ENCODE peak calls at places on chromosomes 4 and X, in ten cellular contexts. One of them, this sample, is unnamed.

GRCh38 chr4:48133668-48134444 is at the start of gene TXK:
- DNase-seq in head of caudate nucleus: no peak
- DNase-seq in mesenchymal stem cell: no peak
- DNase-seq in stimulated activated CD4-positive, alpha-beta T cell treated with anti-CD3 and anti-CD28 coated beads, Interleukin-2, amount 100 ng/mL, for 48 hours: no peak
- DNase-seq in HFF-Myc: no peak
- DNase-seq in HTR-8/SVneo: no peak
- DNase-seq in cardiac muscle cell: peak; percentile 27
- DNase-seq in globus pallidus: no peak
- DNase-seq in RCC 7860: no peak
- DNase-seq in GM03348: no peak
- DNase-seq in this sample: no peak

GRCh38 chr4:7805533-7806079 is 134.1 kb downstream of the AFAP1 start:
- DNase-seq in stimulated activated CD4-positive, alpha-beta T cell treated with anti-CD3 and anti-CD28 coated beads, Interleukin-2, amount 100 ng/mL, for 48 hours: no peak
- DNase-seq in cardiac muscle cell: peak; percentile 98
- DNase-seq in GM03348: peak; percentile 77
- DNase-seq in RCC 7860: peak; percentile 83
- DNase-seq in head of caudate nucleus: no peak
- DNase-seq in mesenchymal stem cell: peak; percentile 67
- DNase-seq in HFF-Myc: no peak
- DNase-seq in HTR-8/SVneo: peak; percentile 88
- DNase-seq in globus pallidus: no peak
- DNase-seq in this sample: peak; percentile 88

GRCh38 chr4:132818091-132818490 is 331.0 kb upstream of the PCDH10 start:
- DNase-seq in RCC 7860: no peak
- DNase-seq in cardiac muscle cell: no peak
- DNase-seq in GM03348: no peak
- DNase-seq in stimulated activated CD4-positive, alpha-beta T cell treated with anti-CD3 and anti-CD28 coated beads, Interleukin-2, amount 100 ng/mL, for 48 hours: no peak
- DNase-seq in globus pallidus: no peak
- DNase-seq in head of caudate nucleus: no peak
- DNase-seq in HFF-Myc: no peak
- DNase-seq in HTR-8/SVneo: no peak
- DNase-seq in mesenchymal stem cell: peak; percentile 54
- DNase-seq in this sample: no peak

GRCh38 chr4:19494958-19495357 is 756.7 kb upstream of the SLIT2 start:
- DNase-seq in globus pallidus: no peak
- DNase-seq in mesenchymal stem cell: no peak
- DNase-seq in stimulated activated CD4-positive, alpha-beta T cell treated with anti-CD3 and anti-CD28 coated beads, Interleukin-2, amount 100 ng/mL, for 48 hours: no peak
- DNase-seq in GM03348: peak; percentile 9
- DNase-seq in HFF-Myc: no peak
- DNase-seq in cardiac muscle cell: no peak
- DNase-seq in HTR-8/SVneo: no peak
- DNase-seq in RCC 7860: no peak
- DNase-seq in head of caudate nucleus: no peak
- DNase-seq in this sample: no peak

GRCh38 chr4:54723220-54723619 is 65.5 kb downstream of the KIT start:
- DNase-seq in mesenchymal stem cell: no peak
- DNase-seq in head of caudate nucleus: no peak
- DNase-seq in stimulated activated CD4-positive, alpha-beta T cell treated with anti-CD3 and anti-CD28 coated beads, Interleukin-2, amount 100 ng/mL, for 48 hours: no peak
- DNase-seq in GM03348: no peak
- DNase-seq in globus pallidus: no peak
- DNase-seq in cardiac muscle cell: no peak
- DNase-seq in RCC 7860: no peak
- DNase-seq in HTR-8/SVneo: no peak
- DNase-seq in HFF-Myc: no peak
- DNase-seq in this sample: no peak

GRCh38 chrX:42128587-42128986 is 205.2 kb upstream of the CASK start:
- DNase-seq in mesenchymal stem cell: no peak
- DNase-seq in HFF-Myc: no peak
- DNase-seq in globus pallidus: no peak
- DNase-seq in RCC 7860: no peak
- DNase-seq in GM03348: no peak
- DNase-seq in HTR-8/SVneo: no peak
- DNase-seq in head of caudate nucleus: no peak
- DNase-seq in stimulated activated CD4-positive, alpha-beta T cell treated with anti-CD3 and anti-CD28 coated beads, Interleukin-2, amount 100 ng/mL, for 48 hours: no peak
- DNase-seq in cardiac muscle cell: no peak
- DNase-seq in this sample: no peak

GRCh38 chrX:134632386-134632785 is 25.9 kb downstream of the PLAC1 start:
- DNase-seq in RCC 7860: no peak
- DNase-seq in HFF-Myc: no peak
- DNase-seq in HTR-8/SVneo: no peak
- DNase-seq in GM03348: no peak
- DNase-seq in mesenchymal stem cell: no peak
- DNase-seq in globus pallidus: no peak
- DNase-seq in head of caudate nucleus: no peak
- DNase-seq in stimulated activated CD4-positive, alpha-beta T cell treated with anti-CD3 and anti-CD28 coated beads, Interleukin-2, amount 100 ng/mL, for 48 hours: no peak
- DNase-seq in cardiac muscle cell: no peak
- DNase-seq in this sample: no peak

GRCh38 chrX:95678679-95679078 is 1006.0 kb upstream of the DIAPH2 start:
- DNase-seq in mesenchymal stem cell: no peak
- DNase-seq in RCC 7860: no peak
- DNase-seq in stimulated activated CD4-positive, alpha-beta T cell treated with anti-CD3 and anti-CD28 coated beads, Interleukin-2, amount 100 ng/mL, for 48 hours: no peak
- DNase-seq in GM03348: no peak
- DNase-seq in HFF-Myc: no peak
- DNase-seq in globus pallidus: no peak
- DNase-seq in HTR-8/SVneo: no peak
- DNase-seq in head of caudate nucleus: no peak
- DNase-seq in cardiac muscle cell: no peak
- DNase-seq in this sample: no peak

GRCh38 chr4:125639182-125639621 is 324.4 kb downstream of the FAT4 start:
- DNase-seq in HFF-Myc: no peak
- DNase-seq in HTR-8/SVneo: no peak
- DNase-seq in mesenchymal stem cell: peak; percentile 6
- DNase-seq in head of caudate nucleus: no peak
- DNase-seq in stimulated activated CD4-positive, alpha-beta T cell treated with anti-CD3 and anti-CD28 coated beads, Interleukin-2, amount 100 ng/mL, for 48 hours: no peak
- DNase-seq in globus pallidus: no peak
- DNase-seq in cardiac muscle cell: peak; percentile 21
- DNase-seq in RCC 7860: no peak
- DNase-seq in GM03348: peak; percentile 6
- DNase-seq in this sample: no peak

GRCh38 chr4:179692251-179692650 is 2250.0 kb upstream of the AGA start:
- DNase-seq in globus pallidus: no peak
- DNase-seq in mesenchymal stem cell: peak; percentile 26
- DNase-seq in stimulated activated CD4-positive, alpha-beta T cell treated with anti-CD3 and anti-CD28 coated beads, Interleukin-2, amount 100 ng/mL, for 48 hours: no peak
- DNase-seq in cardiac muscle cell: no peak
- DNase-seq in GM03348: no peak
- DNase-seq in head of caudate nucleus: no peak
- DNase-seq in HTR-8/SVneo: no peak
- DNase-seq in RCC 7860: no peak
- DNase-seq in HFF-Myc: no peak
- DNase-seq in this sample: no peak

GRCh38 chr4:169070071-169070894 is 60.2 kb upstream of the CBR4 start:
- DNase-seq in stimulated activated CD4-positive, alpha-beta T cell treated with anti-CD3 and anti-CD28 coated beads, Interleukin-2, amount 100 ng/mL, for 48 hours: no peak
- DNase-seq in cardiac muscle cell: peak; percentile 97
- DNase-seq in globus pallidus: no peak
- DNase-seq in head of caudate nucleus: no peak
- DNase-seq in GM03348: peak; percentile 89
- DNase-seq in HFF-Myc: peak; percentile 37
- DNase-seq in RCC 7860: peak; percentile 62
- DNase-seq in HTR-8/SVneo: peak; percentile 89
- DNase-seq in mesenchymal stem cell: peak; percentile 44
- DNase-seq in this sample: peak; percentile 52

GRCh38 chrX:38620623-38621022 is 59.3 kb downstream of the TSPAN7 start:
- DNase-seq in HTR-8/SVneo: no peak
- DNase-seq in stimulated activated CD4-positive, alpha-beta T cell treated with anti-CD3 and anti-CD28 coated beads, Interleukin-2, amount 100 ng/mL, for 48 hours: no peak
- DNase-seq in RCC 7860: no peak
- DNase-seq in head of caudate nucleus: no peak
- DNase-seq in HFF-Myc: no peak
- DNase-seq in cardiac muscle cell: no peak
- DNase-seq in mesenchymal stem cell: no peak
- DNase-seq in globus pallidus: no peak
- DNase-seq in GM03348: no peak
- DNase-seq in this sample: no peak

GRCh38 chrX:132023117-132023895 is at the start of gene STK26:
- DNase-seq in head of caudate nucleus: peak; percentile 65
- DNase-seq in HTR-8/SVneo: peak; percentile 9
- DNase-seq in GM03348: peak; percentile 79
- DNase-seq in stimulated activated CD4-positive, alpha-beta T cell treated with anti-CD3 and anti-CD28 coated beads, Interleukin-2, amount 100 ng/mL, for 48 hours: peak; percentile 49
- DNase-seq in mesenchymal stem cell: peak; percentile 78
- DNase-seq in RCC 7860: peak; percentile 48
- DNase-seq in cardiac muscle cell: peak; percentile 75
- DNase-seq in HFF-Myc: no peak
- DNase-seq in globus pallidus: peak; percentile 15
- DNase-seq in this sample: peak; percentile 15

GRCh38 chr4:95080969-95081368 is 323.2 kb downstream of the BMPR1B start:
- DNase-seq in cardiac muscle cell: no peak
- DNase-seq in head of caudate nucleus: no peak
- DNase-seq in mesenchymal stem cell: no peak
- DNase-seq in GM03348: no peak
- DNase-seq in RCC 7860: no peak
- DNase-seq in globus pallidus: no peak
- DNase-seq in stimulated activated CD4-positive, alpha-beta T cell treated with anti-CD3 and anti-CD28 coated beads, Interleukin-2, amount 100 ng/mL, for 48 hours: no peak
- DNase-seq in HTR-8/SVneo: no peak
- DNase-seq in HFF-Myc: no peak
- DNase-seq in this sample: no peak

GRCh38 chr4:153497988-153498967 is 32.1 kb downstream of the TMEM131L start:
- DNase-seq in RCC 7860: no peak
- DNase-seq in GM03348: peak; percentile 76
- DNase-seq in HFF-Myc: no peak
- DNase-seq in head of caudate nucleus: peak; percentile 80
- DNase-seq in stimulated activated CD4-positive, alpha-beta T cell treated with anti-CD3 and anti-CD28 coated beads, Interleukin-2, amount 100 ng/mL, for 48 hours: no peak
- DNase-seq in HTR-8/SVneo: no peak
- DNase-seq in cardiac muscle cell: peak; percentile 86
- DNase-seq in globus pallidus: no peak
- DNase-seq in mesenchymal stem cell: no peak
- DNase-seq in this sample: no peak

GRCh38 chrX:38206036-38206435 is 14.6 kb downstream of the SRPX start:
- DNase-seq in stimulated activated CD4-positive, alpha-beta T cell treated with anti-CD3 and anti-CD28 coated beads, Interleukin-2, amount 100 ng/mL, for 48 hours: no peak
- DNase-seq in RCC 7860: no peak
- DNase-seq in HFF-Myc: no peak
- DNase-seq in HTR-8/SVneo: no peak
- DNase-seq in head of caudate nucleus: no peak
- DNase-seq in mesenchymal stem cell: peak; percentile 46
- DNase-seq in cardiac muscle cell: no peak
- DNase-seq in GM03348: peak; percentile 34
- DNase-seq in globus pallidus: no peak
- DNase-seq in this sample: no peak

GRCh38 chr4:147060171-147060931 is 114.7 kb upstream of the TTC29 start:
- DNase-seq in GM03348: peak; percentile 47
- DNase-seq in HTR-8/SVneo: no peak
- DNase-seq in mesenchymal stem cell: peak; percentile 5
- DNase-seq in RCC 7860: no peak
- DNase-seq in stimulated activated CD4-positive, alpha-beta T cell treated with anti-CD3 and anti-CD28 coated beads, Interleukin-2, amount 100 ng/mL, for 48 hours: no peak
- DNase-seq in HFF-Myc: no peak
- DNase-seq in head of caudate nucleus: no peak
- DNase-seq in globus pallidus: peak; percentile 29
- DNase-seq in cardiac muscle cell: peak; percentile 42
- DNase-seq in this sample: peak; percentile 49

GRCh38 chr4:138522366-138522765 is 280.2 kb upstream of the SLC7A11 start:
- DNase-seq in cardiac muscle cell: peak; percentile 45
- DNase-seq in stimulated activated CD4-positive, alpha-beta T cell treated with anti-CD3 and anti-CD28 coated beads, Interleukin-2, amount 100 ng/mL, for 48 hours: no peak
- DNase-seq in mesenchymal stem cell: peak; percentile 29
- DNase-seq in head of caudate nucleus: no peak
- DNase-seq in RCC 7860: peak; percentile 18
- DNase-seq in GM03348: peak; percentile 41
- DNase-seq in HTR-8/SVneo: peak; percentile 13
- DNase-seq in HFF-Myc: no peak
- DNase-seq in globus pallidus: no peak
- DNase-seq in this sample: peak; percentile 31

GRCh38 chr4:5958199-5958735 is 60.0 kb downstream of the C4orf50 start:
- DNase-seq in globus pallidus: no peak
- DNase-seq in cardiac muscle cell: no peak
- DNase-seq in mesenchymal stem cell: no peak
- DNase-seq in head of caudate nucleus: no peak
- DNase-seq in RCC 7860: no peak
- DNase-seq in HTR-8/SVneo: no peak
- DNase-seq in GM03348: no peak
- DNase-seq in stimulated activated CD4-positive, alpha-beta T cell treated with anti-CD3 and anti-CD28 coated beads, Interleukin-2, amount 100 ng/mL, for 48 hours: no peak
- DNase-seq in HFF-Myc: no peak
- DNase-seq in this sample: no peak

GRCh38 chrX:2610246-2611170 is 80.6 kb upstream of the CD99 start:
- DNase-seq in HFF-Myc: no peak
- DNase-seq in GM03348: peak; percentile 28
- DNase-seq in stimulated activated CD4-positive, alpha-beta T cell treated with anti-CD3 and anti-CD28 coated beads, Interleukin-2, amount 100 ng/mL, for 48 hours: no peak
- DNase-seq in cardiac muscle cell: no peak
- DNase-seq in RCC 7860: no peak
- DNase-seq in HTR-8/SVneo: no peak
- DNase-seq in head of caudate nucleus: no peak
- DNase-seq in mesenchymal stem cell: peak; percentile 40
- DNase-seq in globus pallidus: no peak
- DNase-seq in this sample: no peak

GRCh38 chr4:37604464-37604863 is 81.7 kb downstream of the RELL1 start:
- DNase-seq in cardiac muscle cell: peak; percentile 39
- DNase-seq in mesenchymal stem cell: peak; percentile 43
- DNase-seq in HFF-Myc: peak; percentile 16
- DNase-seq in HTR-8/SVneo: peak; percentile 10
- DNase-seq in head of caudate nucleus: no peak
- DNase-seq in GM03348: peak; percentile 47
- DNase-seq in RCC 7860: peak; percentile 42
- DNase-seq in stimulated activated CD4-positive, alpha-beta T cell treated with anti-CD3 and anti-CD28 coated beads, Interleukin-2, amount 100 ng/mL, for 48 hours: no peak
- DNase-seq in globus pallidus: no peak
- DNase-seq in this sample: no peak

GRCh38 chrX:42075032-42075431 is 151.7 kb upstream of the CASK start:
- DNase-seq in HFF-Myc: no peak
- DNase-seq in globus pallidus: no peak
- DNase-seq in stimulated activated CD4-positive, alpha-beta T cell treated with anti-CD3 and anti-CD28 coated beads, Interleukin-2, amount 100 ng/mL, for 48 hours: no peak
- DNase-seq in cardiac muscle cell: no peak
- DNase-seq in RCC 7860: no peak
- DNase-seq in head of caudate nucleus: no peak
- DNase-seq in mesenchymal stem cell: no peak
- DNase-seq in GM03348: no peak
- DNase-seq in HTR-8/SVneo: no peak
- DNase-seq in this sample: no peak

GRCh38 chr4:7418131-7418943 is 16.4 kb downstream of the PSAPL1 start:
- DNase-seq in stimulated activated CD4-positive, alpha-beta T cell treated with anti-CD3 and anti-CD28 coated beads, Interleukin-2, amount 100 ng/mL, for 48 hours: no peak
- DNase-seq in HFF-Myc: no peak
- DNase-seq in HTR-8/SVneo: no peak
- DNase-seq in RCC 7860: no peak
- DNase-seq in globus pallidus: no peak
- DNase-seq in mesenchymal stem cell: no peak
- DNase-seq in head of caudate nucleus: no peak
- DNase-seq in cardiac muscle cell: no peak
- DNase-seq in GM03348: no peak
- DNase-seq in this sample: no peak

This sample was measured in kidney glomerular epithelial cell.